ENCODE peak calls at places on chromosomes 1 and 21, in ten cellular contexts. One of them, this sample, is unnamed.

GRCh38 chr1:91651671-91652071 is 151.0 kb downstream of the CDC7 start:
- DNase-seq in HT-29: no peak
- DNase-seq in endothelial cell: no peak
- DNase-seq in EH: peak
- DNase-seq in Caki2: no peak
- DNase-seq in activated T-helper 1 cell treated with anti-CD3 and anti-CD28 coated beads, Interleukin-2, amount 50 U/mL, for 16 hours: no peak
- DNase-seq in HCT116: no peak
- DNase-seq in NCI-H1105: no peak
- DNase-seq in NB4: no peak
- DNase-seq in AML-193: no peak
- DNase-seq in this sample: peak

GRCh38 chr1:7508830-7509508 is 262.1 kb upstream of the VAMP3 start:
- DNase-seq in HT-29: no peak
- DNase-seq in endothelial cell: no peak
- DNase-seq in EH: no peak
- DNase-seq in Caki2: no peak
- DNase-seq in activated T-helper 1 cell treated with anti-CD3 and anti-CD28 coated beads, Interleukin-2, amount 50 U/mL, for 16 hours: no peak
- DNase-seq in HCT116: no peak
- DNase-seq in NCI-H1105: no peak
- DNase-seq in NB4: no peak
- DNase-seq in AML-193: no peak
- DNase-seq in this sample: no peak

GRCh38 chr1:236172041-236172579 is 29.8 kb downstream of the GPR137B start:
- DNase-seq in HT-29: no peak
- DNase-seq in endothelial cell: no peak
- DNase-seq in EH: peak
- DNase-seq in Caki2: no peak
- DNase-seq in activated T-helper 1 cell treated with anti-CD3 and anti-CD28 coated beads, Interleukin-2, amount 50 U/mL, for 16 hours: no peak
- DNase-seq in HCT116: no peak
- DNase-seq in NCI-H1105: no peak
- DNase-seq in NB4: no peak
- DNase-seq in AML-193: no peak
- DNase-seq in this sample: no peak

GRCh38 chr1:56799605-56800398 is 19.4 kb downstream of the FYB2 start:
- DNase-seq in HT-29: no peak
- DNase-seq in endothelial cell: no peak
- DNase-seq in EH: peak
- DNase-seq in Caki2: no peak
- DNase-seq in activated T-helper 1 cell treated with anti-CD3 and anti-CD28 coated beads, Interleukin-2, amount 50 U/mL, for 16 hours: no peak
- DNase-seq in HCT116: no peak
- DNase-seq in NCI-H1105: no peak
- DNase-seq in NB4: no peak
- DNase-seq in AML-193: no peak
- DNase-seq in this sample: no peak

GRCh38 chr1:2541619-2542246 is 11.7 kb upstream of the HES5 start:
- DNase-seq in HT-29: peak
- DNase-seq in endothelial cell: no peak
- DNase-seq in EH: no peak
- DNase-seq in Caki2: no peak
- DNase-seq in activated T-helper 1 cell treated with anti-CD3 and anti-CD28 coated beads, Interleukin-2, amount 50 U/mL, for 16 hours: no peak
- DNase-seq in HCT116: no peak
- DNase-seq in NCI-H1105: no peak
- DNase-seq in NB4: no peak
- DNase-seq in AML-193: no peak
- DNase-seq in this sample: no peak

GRCh38 chr1:246367046-246367445 is 140.0 kb downstream of the SMYD3 start:
- DNase-seq in HT-29: no peak
- DNase-seq in endothelial cell: no peak
- DNase-seq in EH: no peak
- DNase-seq in Caki2: no peak
- DNase-seq in activated T-helper 1 cell treated with anti-CD3 and anti-CD28 coated beads, Interleukin-2, amount 50 U/mL, for 16 hours: no peak
- DNase-seq in HCT116: no peak
- DNase-seq in NCI-H1105: no peak
- DNase-seq in NB4: no peak
- DNase-seq in AML-193: no peak
- DNase-seq in this sample: no peak

GRCh38 chr1:109892476-109893368 is 17.9 kb upstream of the CSF1 start:
- DNase-seq in HT-29: no peak
- DNase-seq in endothelial cell: peak
- DNase-seq in EH: peak
- DNase-seq in Caki2: peak
- DNase-seq in activated T-helper 1 cell treated with anti-CD3 and anti-CD28 coated beads, Interleukin-2, amount 50 U/mL, for 16 hours: no peak
- DNase-seq in HCT116: no peak
- DNase-seq in NCI-H1105: no peak
- DNase-seq in NB4: peak
- DNase-seq in AML-193: no peak
- DNase-seq in this sample: peak

GRCh38 chr1:157993179-157994080 is at the start of gene KIRREL1:
- DNase-seq in HT-29: peak
- DNase-seq in endothelial cell: peak
- DNase-seq in EH: peak
- DNase-seq in Caki2: peak
- DNase-seq in activated T-helper 1 cell treated with anti-CD3 and anti-CD28 coated beads, Interleukin-2, amount 50 U/mL, for 16 hours: no peak
- DNase-seq in HCT116: no peak
- DNase-seq in NCI-H1105: peak
- DNase-seq in NB4: peak
- DNase-seq in AML-193: no peak
- DNase-seq in this sample: peak

GRCh38 chr1:110339427-110340206 is 440 bp downstream of the RBM15 start:
- DNase-seq in HT-29: peak
- DNase-seq in endothelial cell: peak
- DNase-seq in EH: peak
- DNase-seq in Caki2: peak
- DNase-seq in activated T-helper 1 cell treated with anti-CD3 and anti-CD28 coated beads, Interleukin-2, amount 50 U/mL, for 16 hours: peak
- DNase-seq in HCT116: no peak
- DNase-seq in NCI-H1105: peak
- DNase-seq in NB4: peak
- DNase-seq in AML-193: no peak
- DNase-seq in this sample: peak

GRCh38 chr1:230715510-230715909 is 1.6 kb upstream of the AGT start:
- DNase-seq in HT-29: peak
- DNase-seq in endothelial cell: no peak
- DNase-seq in EH: no peak
- DNase-seq in Caki2: no peak
- DNase-seq in activated T-helper 1 cell treated with anti-CD3 and anti-CD28 coated beads, Interleukin-2, amount 50 U/mL, for 16 hours: no peak
- DNase-seq in HCT116: no peak
- DNase-seq in NCI-H1105: no peak
- DNase-seq in NB4: no peak
- DNase-seq in AML-193: no peak
- DNase-seq in this sample: no peak

GRCh38 chr1:235009561-235010306 is 118.9 kb downstream of the TOMM20 start:
- DNase-seq in HT-29: no peak
- DNase-seq in endothelial cell: no peak
- DNase-seq in EH: no peak
- DNase-seq in Caki2: no peak
- DNase-seq in activated T-helper 1 cell treated with anti-CD3 and anti-CD28 coated beads, Interleukin-2, amount 50 U/mL, for 16 hours: no peak
- DNase-seq in HCT116: no peak
- DNase-seq in NCI-H1105: no peak
- DNase-seq in NB4: no peak
- DNase-seq in AML-193: no peak
- DNase-seq in this sample: no peak

GRCh38 chr1:102120910-102121309 is 124.2 kb upstream of the OLFM3 start:
- DNase-seq in HT-29: no peak
- DNase-seq in endothelial cell: no peak
- DNase-seq in EH: no peak
- DNase-seq in Caki2: no peak
- DNase-seq in activated T-helper 1 cell treated with anti-CD3 and anti-CD28 coated beads, Interleukin-2, amount 50 U/mL, for 16 hours: no peak
- DNase-seq in HCT116: no peak
- DNase-seq in NCI-H1105: peak
- DNase-seq in NB4: no peak
- DNase-seq in AML-193: no peak
- DNase-seq in this sample: no peak

GRCh38 chr1:101144868-101145808 is 91.7 kb upstream of the S1PR1 start:
- DNase-seq in HT-29: no peak
- DNase-seq in endothelial cell: no peak
- DNase-seq in EH: no peak
- DNase-seq in Caki2: no peak
- DNase-seq in activated T-helper 1 cell treated with anti-CD3 and anti-CD28 coated beads, Interleukin-2, amount 50 U/mL, for 16 hours: no peak
- DNase-seq in HCT116: no peak
- DNase-seq in NCI-H1105: no peak
- DNase-seq in NB4: no peak
- DNase-seq in AML-193: no peak
- DNase-seq in this sample: no peak

GRCh38 chr1:171576144-171576543 is 45.9 kb upstream of the MYOCOS start:
- DNase-seq in HT-29: no peak
- DNase-seq in endothelial cell: no peak
- DNase-seq in EH: no peak
- DNase-seq in Caki2: peak
- DNase-seq in activated T-helper 1 cell treated with anti-CD3 and anti-CD28 coated beads, Interleukin-2, amount 50 U/mL, for 16 hours: no peak
- DNase-seq in HCT116: no peak
- DNase-seq in NCI-H1105: no peak
- DNase-seq in NB4: no peak
- DNase-seq in AML-193: no peak
- DNase-seq in this sample: no peak

GRCh38 chr1:203172184-203173115 is 3.2 kb downstream of the MYBPH start:
- DNase-seq in HT-29: peak
- DNase-seq in endothelial cell: peak
- DNase-seq in EH: peak
- DNase-seq in Caki2: peak
- DNase-seq in activated T-helper 1 cell treated with anti-CD3 and anti-CD28 coated beads, Interleukin-2, amount 50 U/mL, for 16 hours: peak
- DNase-seq in HCT116: no peak
- DNase-seq in NCI-H1105: peak
- DNase-seq in NB4: peak
- DNase-seq in AML-193: peak
- DNase-seq in this sample: peak

GRCh38 chr1:27111771-27112573 is 43.0 kb downstream of the SLC9A1 start:
- DNase-seq in HT-29: peak
- DNase-seq in endothelial cell: peak
- DNase-seq in EH: peak
- DNase-seq in Caki2: peak
- DNase-seq in activated T-helper 1 cell treated with anti-CD3 and anti-CD28 coated beads, Interleukin-2, amount 50 U/mL, for 16 hours: peak
- DNase-seq in HCT116: peak
- DNase-seq in NCI-H1105: no peak
- DNase-seq in NB4: peak
- DNase-seq in AML-193: peak
- DNase-seq in this sample: peak

GRCh38 chr1:168386949-168387586 is 106.4 kb downstream of the TBX19 start:
- DNase-seq in HT-29: peak
- DNase-seq in endothelial cell: peak
- DNase-seq in EH: no peak
- DNase-seq in Caki2: no peak
- DNase-seq in activated T-helper 1 cell treated with anti-CD3 and anti-CD28 coated beads, Interleukin-2, amount 50 U/mL, for 16 hours: peak
- DNase-seq in HCT116: peak
- DNase-seq in NCI-H1105: peak
- DNase-seq in NB4: no peak
- DNase-seq in AML-193: no peak
- DNase-seq in this sample: no peak

GRCh38 chr21:35044770-35045538 is 4.1 kb downstream of the RUNX1 start:
- DNase-seq in HT-29: no peak
- DNase-seq in endothelial cell: no peak
- DNase-seq in EH: no peak
- DNase-seq in Caki2: no peak
- DNase-seq in activated T-helper 1 cell treated with anti-CD3 and anti-CD28 coated beads, Interleukin-2, amount 50 U/mL, for 16 hours: no peak
- DNase-seq in HCT116: no peak
- DNase-seq in NCI-H1105: no peak
- DNase-seq in NB4: no peak
- DNase-seq in AML-193: no peak
- DNase-seq in this sample: no peak

GRCh38 chr1:60612790-60613189 is 469.6 kb upstream of the NFIA start:
- DNase-seq in HT-29: no peak
- DNase-seq in endothelial cell: no peak
- DNase-seq in EH: no peak
- DNase-seq in Caki2: no peak
- DNase-seq in activated T-helper 1 cell treated with anti-CD3 and anti-CD28 coated beads, Interleukin-2, amount 50 U/mL, for 16 hours: no peak
- DNase-seq in HCT116: no peak
- DNase-seq in NCI-H1105: no peak
- DNase-seq in NB4: no peak
- DNase-seq in AML-193: no peak
- DNase-seq in this sample: no peak

GRCh38 chr1:114344656-114345055 is 166.3 kb downstream of the TRIM33 start:
- DNase-seq in HT-29: no peak
- DNase-seq in endothelial cell: no peak
- DNase-seq in EH: no peak
- DNase-seq in Caki2: no peak
- DNase-seq in activated T-helper 1 cell treated with anti-CD3 and anti-CD28 coated beads, Interleukin-2, amount 50 U/mL, for 16 hours: no peak
- DNase-seq in HCT116: no peak
- DNase-seq in NCI-H1105: no peak
- DNase-seq in NB4: no peak
- DNase-seq in AML-193: no peak
- DNase-seq in this sample: no peak

GRCh38 chr1:85372683-85373446 is 92.1 kb downstream of the DDAH1 start:
- DNase-seq in HT-29: no peak
- DNase-seq in endothelial cell: no peak
- DNase-seq in EH: peak
- DNase-seq in Caki2: no peak
- DNase-seq in activated T-helper 1 cell treated with anti-CD3 and anti-CD28 coated beads, Interleukin-2, amount 50 U/mL, for 16 hours: no peak
- DNase-seq in HCT116: no peak
- DNase-seq in NCI-H1105: no peak
- DNase-seq in NB4: no peak
- DNase-seq in AML-193: no peak
- DNase-seq in this sample: no peak

GRCh38 chr1:234533975-234534876 is 55.2 kb upstream of the TARBP1 start:
- DNase-seq in HT-29: no peak
- DNase-seq in endothelial cell: no peak
- DNase-seq in EH: peak
- DNase-seq in Caki2: no peak
- DNase-seq in activated T-helper 1 cell treated with anti-CD3 and anti-CD28 coated beads, Interleukin-2, amount 50 U/mL, for 16 hours: no peak
- DNase-seq in HCT116: no peak
- DNase-seq in NCI-H1105: peak
- DNase-seq in NB4: no peak
- DNase-seq in AML-193: no peak
- DNase-seq in this sample: peak

GRCh38 chr1:10679521-10680220 is 116.8 kb downstream of the CASZ1 start:
- DNase-seq in HT-29: peak
- DNase-seq in endothelial cell: peak
- DNase-seq in EH: peak
- DNase-seq in Caki2: peak
- DNase-seq in activated T-helper 1 cell treated with anti-CD3 and anti-CD28 coated beads, Interleukin-2, amount 50 U/mL, for 16 hours: no peak
- DNase-seq in HCT116: peak
- DNase-seq in NCI-H1105: peak
- DNase-seq in NB4: peak
- DNase-seq in AML-193: no peak
- DNase-seq in this sample: peak

GRCh38 chr1:21536223-21536622 is 27.0 kb downstream of the ALPL start:
- DNase-seq in HT-29: no peak
- DNase-seq in endothelial cell: no peak
- DNase-seq in EH: no peak
- DNase-seq in Caki2: no peak
- DNase-seq in activated T-helper 1 cell treated with anti-CD3 and anti-CD28 coated beads, Interleukin-2, amount 50 U/mL, for 16 hours: no peak
- DNase-seq in HCT116: no peak
- DNase-seq in NCI-H1105: no peak
- DNase-seq in NB4: no peak
- DNase-seq in AML-193: no peak
- DNase-seq in this sample: no peak

GRCh38 chr1:25695066-25695990 is 78.7 kb downstream of the MAN1C1 start:
- DNase-seq in HT-29: no peak
- DNase-seq in endothelial cell: peak
- DNase-seq in EH: peak
- DNase-seq in Caki2: peak
- DNase-seq in activated T-helper 1 cell treated with anti-CD3 and anti-CD28 coated beads, Interleukin-2, amount 50 U/mL, for 16 hours: no peak
- DNase-seq in HCT116: no peak
- DNase-seq in NCI-H1105: no peak
- DNase-seq in NB4: peak
- DNase-seq in AML-193: peak
- DNase-seq in this sample: peak

GRCh38 chr1:240312872-240313271 is 221.2 kb downstream of the FMN2 start:
- DNase-seq in HT-29: peak
- DNase-seq in endothelial cell: no peak
- DNase-seq in EH: peak
- DNase-seq in Caki2: peak
- DNase-seq in activated T-helper 1 cell treated with anti-CD3 and anti-CD28 coated beads, Interleukin-2, amount 50 U/mL, for 16 hours: no peak
- DNase-seq in HCT116: no peak
- DNase-seq in NCI-H1105: no peak
- DNase-seq in NB4: peak
- DNase-seq in AML-193: no peak
- DNase-seq in this sample: peak

GRCh38 chr1:118223426-118223825 is 38.4 kb upstream of the SPAG17 start:
- DNase-seq in HT-29: peak
- DNase-seq in endothelial cell: peak
- DNase-seq in EH: peak
- DNase-seq in Caki2: no peak
- DNase-seq in activated T-helper 1 cell treated with anti-CD3 and anti-CD28 coated beads, Interleukin-2, amount 50 U/mL, for 16 hours: no peak
- DNase-seq in HCT116: no peak
- DNase-seq in NCI-H1105: no peak
- DNase-seq in NB4: peak
- DNase-seq in AML-193: no peak
- DNase-seq in this sample: no peak

GRCh38 chr1:77732090-77732489 is 27.6 kb downstream of the USP33 start:
- DNase-seq in HT-29: no peak
- DNase-seq in endothelial cell: no peak
- DNase-seq in EH: no peak
- DNase-seq in Caki2: no peak
- DNase-seq in activated T-helper 1 cell treated with anti-CD3 and anti-CD28 coated beads, Interleukin-2, amount 50 U/mL, for 16 hours: no peak
- DNase-seq in HCT116: no peak
- DNase-seq in NCI-H1105: no peak
- DNase-seq in NB4: no peak
- DNase-seq in AML-193: no peak
- DNase-seq in this sample: no peak

This sample was measured in hepatic stellate cell.